ENCODE peak calls at places on chromosomes 4 and X, in seven cellular contexts. Y, T, J, K, W, O and I are unnamed samples.

GRCh38 chr4:42596918-42597317 is 60.0 kb downstream of the ATP8A1 start:
- DNase-seq in Y (no peak), T (no peak), J (no peak), K (no peak), W (no peak), O (no peak), I (no peak)

GRCh38 chrX:16120431-16120830 is 2.9 kb upstream of the GRPR start:
- DNase-seq in Y (no peak), T (no peak), J (no peak), K (no peak), W (no peak), O (no peak), I (no peak)

GRCh38 chr4:61373901-61374611 is 173.9 kb downstream of the ADGRL3 start:
- DNase-seq in Y (no peak), T (no peak), J (peak), K (peak), W (no peak), O (no peak), I (no peak)

GRCh38 chr4:113026556-113026955 is 22.9 kb upstream of the ANK2 start:
- DNase-seq in Y (no peak), T (no peak), J (peak), K (no peak), W (no peak), O (no peak), I (no peak)

GRCh38 chr4:157244348-157244747 is 23.8 kb downstream of the GRIA2 start:
- DNase-seq in Y (no peak), T (no peak), J (no peak), K (no peak), W (no peak), O (no peak), I (no peak)

GRCh38 chrX:69120476-69120875 is 44.8 kb downstream of the PJA1 start:
- DNase-seq in Y (no peak), T (no peak), J (peak), K (no peak), W (no peak), O (no peak), I (no peak)

GRCh38 chrX:4547218-4547836 is 833.9 kb upstream of the PRKX start:
- DNase-seq in Y (peak), T (peak), J (peak), K (no peak), W (no peak), O (no peak), I (peak)

GRCh38 chr4:94225449-94225848 is 17.8 kb downstream of the SMARCAD1 start:
- DNase-seq in Y (no peak), T (no peak), J (no peak), K (no peak), W (no peak), O (no peak), I (no peak)

GRCh38 chr4:101022151-101023024 is 324.9 kb downstream of the PPP3CA start:
- DNase-seq in Y (no peak), T (no peak), J (no peak), K (peak), W (no peak), O (no peak), I (no peak)

GRCh38 chr4:11487876-11488545 is 59.3 kb upstream of the HS3ST1 start:
- DNase-seq in Y (no peak), T (no peak), J (no peak), K (no peak), W (no peak), O (no peak), I (no peak)

GRCh38 chrX:46630141-46630540 is 56.6 kb downstream of the CHST7 start:
- DNase-seq in Y (no peak), T (no peak), J (no peak), K (peak), W (no peak), O (no peak), I (no peak)

GRCh38 chr4:169611991-169612868 is at the start of gene NEK1:
- DNase-seq in Y (peak), T (peak), J (peak), K (no peak), W (peak), O (peak), I (peak)

GRCh38 chrX:83319023-83319422 is 189.1 kb upstream of the POU3F4 start:
- DNase-seq in Y (no peak), T (no peak), J (no peak), K (no peak), W (no peak), O (no peak), I (no peak)